ENCODE peak calls at places on chromosomes 5 and 9, in six cellular contexts. Z, U, R, M, K and O are unnamed samples. For H3K9me3, the result is how much of the 10 kb centered on the place peaks cover.

GRCh38 chr5:170496629-170497028 is 7.2 kb upstream of the KCNIP1 start:
- DNase-seq in R (no peak), M (no peak), U (no peak), K (no peak), Z (no peak), O (no peak)

GRCh38 chr9:77575785-77576184 is 72.3 kb downstream of the GNA14 start:
- DNase-seq in K (peak), M (no peak), Z (no peak), R (no peak), U (no peak), O (peak)

GRCh38 chr9:91117959-91118651 is 243.6 kb downstream of the AUH start:
- DNase-seq in K (peak), R (peak), M (no peak), U (peak), Z (peak), O (peak)

GRCh38 chr5:63032343-63032742 is 453.7 kb downstream of the LRRC70 start:
- DNase-seq in M (no peak), Z (no peak), R (no peak), U (no peak), K (no peak), O (no peak)

GRCh38 chr5:138488481-138488945 is 23.2 kb downstream of the EGR1 start:
- DNase-seq in K (peak), R (no peak), M (no peak), U (no peak), Z (no peak), O (no peak)

GRCh38 chr9:114691046-114691955 is 9.3 kb upstream of the TEX48 start:
- DNase-seq in K (peak), U (no peak), M (peak), R (no peak), Z (no peak), O (no peak)

GRCh38 chr9:104810421-104811339 is 46.8 kb downstream of the NIPSNAP3B start:
- DNase-seq in U (peak), K (peak), M (no peak), Z (no peak), R (peak), O (no peak)

GRCh38 chr5:140633081-140633471 is at the start of gene CD14:
- DNase-seq in Z (no peak), K (peak), R (peak), M (no peak), U (peak), O (no peak)

GRCh38 chr9:131731237-131731995 is 8.5 kb downstream of the RAPGEF1 start:
- DNase-seq in R (no peak), Z (no peak), K (peak), U (no peak), M (peak), O (no peak)

GRCh38 chr5:54261596-54261995 is 48.8 kb downstream of the ARL15 start:
- DNase-seq in K (no peak), U (no peak), M (no peak), R (no peak), Z (no peak), O (no peak)

GRCh38 chr5:128427901-128428300 is 110.1 kb downstream of the FBN2 start:
- DNase-seq in M (no peak), U (no peak), Z (no peak), K (no peak), R (no peak), O (no peak)

GRCh38 chr5:128424672-128425071 is 113.4 kb downstream of the FBN2 start:
- DNase-seq in K (no peak), R (no peak), U (no peak), M (no peak), Z (no peak), O (no peak)

DNA sequence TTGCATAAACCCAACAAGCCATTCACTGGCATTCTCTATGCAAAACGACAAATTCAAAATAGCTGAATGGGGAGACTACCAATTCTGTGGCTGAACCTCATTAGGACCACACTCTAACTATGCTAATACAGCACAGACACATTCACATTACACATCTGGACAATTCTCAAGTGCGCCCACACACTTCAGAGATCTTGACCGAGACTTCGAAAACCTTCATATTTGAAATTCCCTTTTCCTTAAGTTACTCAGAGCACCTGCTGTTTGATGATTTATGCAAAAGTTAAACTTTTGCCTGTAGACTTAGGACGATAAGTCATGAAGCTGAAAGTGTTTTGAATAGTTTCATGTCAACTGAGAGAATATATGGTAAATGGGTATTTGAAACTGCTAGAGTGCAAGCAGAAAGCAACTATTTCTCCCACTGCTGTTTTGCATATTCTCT is 111.9 kb downstream of the FBN2 start:
- DNase-seq in Z (no peak), M (no peak), K (no peak), U (no peak), R (no peak), O (no peak)
- H3K9me3 ChIP-seq in Z (under half), M (under half), K (under half), U (under half), R (under half), O (under half)

GRCh38 chr9:118336167-118336951 is 632.2 kb downstream of the TLR4 start:
- DNase-seq in Z (no peak), K (no peak), U (no peak), M (no peak), R (no peak), O (no peak)

GRCh38 chr9:118331622-118332045 is 627.4 kb downstream of the TLR4 start:
- DNase-seq in K (peak), U (no peak), Z (no peak), M (no peak), R (peak), O (no peak)

GRCh38 chr9:118326326-118326725 is 622.1 kb downstream of the TLR4 start:
- DNase-seq in K (no peak), Z (no peak), R (no peak), U (no peak), M (no peak), O (no peak)

GRCh38 chr9:118325757-118326156 is 621.6 kb downstream of the TLR4 start:
- DNase-seq in M (no peak), K (no peak), U (no peak), Z (no peak), R (no peak), O (no peak)

GRCh38 chr9:118330191-118330986 is 626.2 kb downstream of the TLR4 start:
- DNase-seq in Z (peak), K (no peak), R (no peak), M (no peak), U (no peak), O (peak)
- H3K9me3 ChIP-seq in Z (under half), K (under half), R (under half), M (under half), U (under half), O (under half)

DNA sequence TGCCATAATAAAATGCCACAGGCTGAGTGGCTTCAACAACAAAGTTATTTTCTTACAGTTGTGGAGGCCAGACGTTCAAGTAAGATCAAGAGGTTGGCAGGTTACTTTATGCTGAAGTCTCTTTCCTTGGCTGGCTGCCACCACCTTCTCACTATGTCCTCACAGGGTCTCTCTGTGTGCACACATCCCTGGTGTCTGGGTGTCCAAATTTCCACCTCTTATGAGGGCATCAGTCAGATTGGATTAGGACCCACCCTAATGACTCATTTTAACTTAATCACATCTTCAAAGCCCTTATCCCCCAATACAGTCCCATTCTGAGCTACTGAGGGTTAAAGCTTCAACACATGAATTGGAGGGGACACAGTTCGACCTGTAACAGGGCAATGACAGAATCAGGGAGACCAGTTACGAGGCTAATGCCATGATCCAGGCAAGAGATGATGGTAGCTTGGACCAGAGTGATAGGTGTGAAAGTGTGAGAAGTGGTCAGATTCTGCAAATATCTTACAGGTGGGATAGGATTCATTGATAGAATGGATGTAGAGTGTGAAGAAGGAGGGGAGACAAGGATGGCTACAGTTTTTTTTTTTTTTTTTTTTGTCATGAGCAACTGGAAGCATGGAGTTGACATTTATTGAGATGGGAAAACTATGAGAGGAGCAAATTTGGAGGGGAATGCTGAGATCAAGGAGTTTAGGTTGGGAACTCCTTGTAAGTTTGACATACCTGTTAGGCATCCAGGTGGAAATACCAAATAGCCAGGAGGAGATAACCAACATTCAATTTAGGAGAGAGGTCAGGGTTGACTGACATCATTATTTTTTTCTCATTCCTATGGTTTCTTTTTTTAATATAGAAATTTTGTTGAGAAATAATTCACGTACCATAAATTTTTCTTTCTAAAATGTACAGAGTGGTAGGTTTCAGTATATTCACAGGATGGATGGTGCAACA is 39.6 kb upstream of the FGF1 start:
- DNase-seq in Z (no peak), M (no peak), K (peak), U (no peak), R (no peak), O (no peak)
- H3K9me3 ChIP-seq in Z (under half), M (under half), K (under half), U (under half), R (under half), O (under half)

GRCh38 chr9:129514891-129515290 is 106.0 kb downstream of the C9orf50 start:
- DNase-seq in M (no peak), U (no peak), R (no peak), Z (no peak), K (no peak), O (no peak)

GRCh38 chr9:129513282-129513681 is 107.6 kb downstream of the C9orf50 start:
- DNase-seq in U (no peak), R (no peak), K (peak), M (no peak), Z (no peak), O (no peak)

GRCh38 chr9:129514497-129514867 is 106.4 kb downstream of the C9orf50 start:
- DNase-seq in K (no peak), Z (no peak), M (no peak), R (no peak), U (no peak), O (no peak)

GRCh38 chr9:129511320-129511900 is 109.5 kb downstream of the C9orf50 start:
- DNase-seq in R (no peak), U (no peak), K (no peak), Z (no peak), M (no peak), O (no peak)

DNA sequence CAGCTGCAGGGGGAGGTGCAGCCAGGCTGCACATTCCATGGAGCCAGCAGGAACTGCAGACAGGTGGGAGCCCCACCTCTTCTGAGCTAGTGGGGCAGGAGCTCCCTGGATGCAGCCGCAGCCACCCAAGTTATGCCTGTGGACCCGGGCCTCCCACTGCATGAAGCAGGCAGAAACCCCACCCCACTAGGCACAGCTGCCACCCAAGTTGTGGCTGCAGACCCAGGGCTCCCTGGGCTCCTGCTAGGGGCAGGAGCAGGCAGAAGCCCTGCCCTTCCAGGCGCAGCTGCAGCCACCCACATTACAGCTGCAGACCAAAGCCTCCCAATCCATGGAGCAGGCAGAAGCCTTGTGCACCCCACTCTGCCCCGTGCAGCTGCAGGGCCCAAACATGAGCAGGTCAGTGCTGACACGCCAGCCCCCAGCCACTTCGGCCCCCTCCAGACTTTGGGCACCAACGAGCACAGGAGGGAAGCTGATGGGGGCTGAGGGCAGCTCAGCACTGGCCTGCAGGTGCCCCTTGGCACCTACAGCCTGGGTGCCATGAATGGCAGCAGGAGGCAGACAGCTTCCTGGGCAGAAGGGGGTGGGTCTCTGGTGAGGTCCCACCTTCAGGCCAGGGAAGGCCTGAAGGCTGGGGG is 106.9 kb downstream of the C9orf50 start:
- DNase-seq in R (no peak), M (no peak), U (no peak), Z (no peak), K (no peak), O (no peak)
- H3K9me3 ChIP-seq in R (under half), M (under half), U (under half), Z (under half), K (under half), O (under half)